ENCODE peak calls at places on chromosome 21, in five cellular contexts. Z is GOT3, L is T-cell, S is NCI-H1092, F is fibroblast of lung. C is an unnamed sample.

GRCh38 chr21:26093094-26093493 is 77.5 kb downstream of the APP start:
- DNase-seq in Z (no peak), L (no peak), S (no peak), F (peak), C (no peak)

GRCh38 chr21:33856893-33857527 is 58.6 kb downstream of the ATP5PO start:
- DNase-seq in Z (no peak), L (no peak), S (no peak), F (no peak), C (no peak)

GRCh38 chr21:37356710-37357109 is 9.9 kb upstream of the DYRK1A start:
- DNase-seq in Z (no peak), L (no peak), S (no peak), F (no peak), C (no peak)

GRCh38 chr21:25813917-25814316 is 79.1 kb downstream of the GABPA start:
- DNase-seq in Z (no peak), L (no peak), S (no peak), F (no peak), C (peak)

GRCh38 chr21:46542588-46543092 is 62.2 kb downstream of the S100B start:
- DNase-seq in Z (no peak), L (no peak), S (no peak), F (no peak), C (no peak)

GRCh38 chr21:37240978-37241377 is 26.2 kb downstream of the VPS26C start:
- DNase-seq in Z (no peak), L (no peak), S (no peak), F (no peak), C (no peak)

GRCh38 chr21:44740721-44741120 is 29.3 kb upstream of the TSPEAR start:
- DNase-seq in Z (no peak), L (no peak), S (no peak), F (no peak), C (no peak)

GRCh38 chr21:26433386-26433785 is 139.7 kb downstream of the CYYR1 start:
- DNase-seq in Z (no peak), L (no peak), S (no peak), F (peak), C (no peak)

GRCh38 chr21:44805859-44806258 is 4.2 kb upstream of the UBE2G2 start:
- DNase-seq in Z (no peak), L (no peak), S (no peak), F (no peak), C (no peak)

GRCh38 chr21:26708223-26708800 is 135.2 kb upstream of the CYYR1 start:
- DNase-seq in Z (no peak), L (no peak), S (no peak), F (no peak), C (no peak)

GRCh38 chr21:33374080-33374873 is 28.9 kb upstream of the IFNGR2 start:
- DNase-seq in Z (no peak), L (peak), S (peak), F (peak), C (no peak)

GRCh38 chr21:31781737-31782136 is 49.8 kb upstream of the SCAF4 start:
- DNase-seq in Z (peak), L (no peak), S (no peak), F (peak), C (no peak)

GRCh38 chr21:42459583-42460215 is 36.3 kb downstream of the RSPH1 start:
- DNase-seq in Z (no peak), L (no peak), S (no peak), F (no peak), C (no peak)

GRCh38 chr21:44596068-44596725 is 3.9 kb upstream of the KRTAP10-6 start:
- DNase-seq in Z (no peak), L (no peak), S (no peak), F (peak), C (no peak)

GRCh38 chr21:44949161-44950015 is 9.6 kb downstream of the SLX9 start:
- DNase-seq in Z (no peak), L (peak), S (no peak), F (peak), C (peak)

GRCh38 chr21:43866233-43866632 is 1.2 kb downstream of the AGPAT3 start:
- DNase-seq in Z (no peak), L (peak), S (no peak), F (peak), C (no peak)

GRCh38 chr21:45004481-45005263 is 64.8 kb downstream of the SLX9 start:
- DNase-seq in Z (no peak), L (no peak), S (no peak), F (peak), C (peak)

GRCh38 chr21:19981938-19982337 is 1016.3 kb upstream of the NCAM2 start:
- DNase-seq in Z (no peak), L (no peak), S (no peak), F (no peak), C (no peak)

GRCh38 chr21:36524477-36524876 is 44.6 kb upstream of the CLDN14 start:
- DNase-seq in Z (no peak), L (no peak), S (no peak), F (no peak), C (no peak)

GRCh38 chr21:19870682-19871081 is 1127.5 kb upstream of the NCAM2 start:
- DNase-seq in Z (no peak), L (no peak), S (no peak), F (no peak), C (no peak)

GRCh38 chr21:26840912-26841311 is 4.3 kb downstream of the ADAMTS1 start:
- DNase-seq in Z (peak), L (no peak), S (no peak), F (peak), C (no peak)

GRCh38 chr21:17667256-17667655 is 54.6 kb upstream of the BTG3 start:
- DNase-seq in Z (no peak), L (no peak), S (no peak), F (no peak), C (no peak)

C was measured in keratinocyte.